ENCODE peak calls at places on chromosomes 5 and 9, in seven cellular contexts. One of them, this sample, is unnamed.

GRCh38 chr5:179762781-179763176 is 30.2 kb downstream of the MAML1 start:
- DNase-seq in heart right ventricle: no peak
- DNase-seq in vagina: no peak
- DNase-seq in hepatocyte: no peak
- DNase-seq in left lung: no peak
- DNase-seq in body of pancreas: no peak
- DNase-seq in left ventricle myocardium inferior: no peak
- DNase-seq in this sample: no peak

GRCh38 chr9:129489838-129490582 is 130.9 kb downstream of the C9orf50 start:
- DNase-seq in heart right ventricle: peak; percentile 27
- DNase-seq in vagina: no peak
- DNase-seq in hepatocyte: no peak
- DNase-seq in left lung: no peak
- DNase-seq in body of pancreas: no peak
- DNase-seq in left ventricle myocardium inferior: no peak
- DNase-seq in this sample: no peak

GRCh38 chr9:6229604-6230003 is 14.0 kb downstream of the IL33 start:
- DNase-seq in heart right ventricle: no peak
- DNase-seq in vagina: no peak
- DNase-seq in hepatocyte: peak; percentile 38
- DNase-seq in left lung: no peak
- DNase-seq in body of pancreas: no peak
- DNase-seq in left ventricle myocardium inferior: no peak
- DNase-seq in this sample: no peak

GRCh38 chr5:83007755-83008154 is 69.4 kb downstream of the TMEM167A start:
- DNase-seq in heart right ventricle: no peak
- DNase-seq in vagina: no peak
- DNase-seq in hepatocyte: no peak
- DNase-seq in left lung: no peak
- DNase-seq in body of pancreas: no peak
- DNase-seq in left ventricle myocardium inferior: no peak
- DNase-seq in this sample: no peak

GRCh38 chr5:11925701-11926100 is 21.5 kb upstream of the CTNND2 start:
- DNase-seq in heart right ventricle: no peak
- DNase-seq in vagina: no peak
- DNase-seq in hepatocyte: no peak
- DNase-seq in left lung: no peak
- DNase-seq in body of pancreas: no peak
- DNase-seq in left ventricle myocardium inferior: no peak
- DNase-seq in this sample: no peak

GRCh38 chr5:115372121-115372520 is 75.7 kb upstream of the CCDC112 start:
- DNase-seq in heart right ventricle: no peak
- DNase-seq in vagina: no peak
- DNase-seq in hepatocyte: no peak
- DNase-seq in left lung: no peak
- DNase-seq in body of pancreas: no peak
- DNase-seq in left ventricle myocardium inferior: no peak
- DNase-seq in this sample: no peak

GRCh38 chr9:90979138-90979551 is 177.5 kb downstream of the SYK start:
- DNase-seq in heart right ventricle: no peak
- DNase-seq in vagina: no peak
- DNase-seq in hepatocyte: no peak
- DNase-seq in left lung: no peak
- DNase-seq in body of pancreas: no peak
- DNase-seq in left ventricle myocardium inferior: no peak
- DNase-seq in this sample: no peak

GRCh38 chr9:135214706-135215105 is 127.2 kb downstream of the OLFM1 start:
- DNase-seq in heart right ventricle: peak; percentile 3
- DNase-seq in vagina: no peak
- DNase-seq in hepatocyte: no peak
- DNase-seq in left lung: peak; percentile 51
- DNase-seq in body of pancreas: peak; percentile 10
- DNase-seq in left ventricle myocardium inferior: no peak
- DNase-seq in this sample: no peak

GRCh38 chr5:38452201-38452600 is 104.2 kb downstream of the LIFR start:
- DNase-seq in heart right ventricle: no peak
- DNase-seq in vagina: peak; percentile 58
- DNase-seq in hepatocyte: no peak
- DNase-seq in left lung: no peak
- DNase-seq in body of pancreas: no peak
- DNase-seq in left ventricle myocardium inferior: no peak
- DNase-seq in this sample: no peak

GRCh38 chr9:93890436-93890935 is 64.7 kb downstream of the BARX1 start:
- DNase-seq in heart right ventricle: no peak
- DNase-seq in vagina: peak; percentile 74
- DNase-seq in hepatocyte: no peak
- DNase-seq in left lung: no peak
- DNase-seq in body of pancreas: no peak
- DNase-seq in left ventricle myocardium inferior: no peak
- DNase-seq in this sample: no peak

GRCh38 chr5:72185717-72186388 is 78.6 kb downstream of the MAP1B start:
- DNase-seq in heart right ventricle: no peak
- DNase-seq in vagina: no peak
- DNase-seq in hepatocyte: no peak
- DNase-seq in left lung: no peak
- DNase-seq in body of pancreas: no peak
- DNase-seq in left ventricle myocardium inferior: peak; percentile 33
- DNase-seq in this sample: no peak

GRCh38 chr9:91755761-91756638 is 194.0 kb downstream of the ROR2 start:
- DNase-seq in heart right ventricle: no peak
- DNase-seq in vagina: no peak
- DNase-seq in hepatocyte: no peak
- DNase-seq in left lung: no peak
- DNase-seq in body of pancreas: no peak
- DNase-seq in left ventricle myocardium inferior: no peak
- DNase-seq in this sample: no peak

GRCh38 chr5:61618577-61618976 is 286.5 kb downstream of the ZSWIM6 start:
- DNase-seq in heart right ventricle: no peak
- DNase-seq in vagina: no peak
- DNase-seq in hepatocyte: no peak
- DNase-seq in left lung: no peak
- DNase-seq in body of pancreas: no peak
- DNase-seq in left ventricle myocardium inferior: no peak
- DNase-seq in this sample: no peak

GRCh38 chr5:61617039-61617438 is 285.0 kb downstream of the ZSWIM6 start:
- DNase-seq in heart right ventricle: no peak
- DNase-seq in vagina: no peak
- DNase-seq in hepatocyte: no peak
- DNase-seq in left lung: no peak
- DNase-seq in body of pancreas: no peak
- DNase-seq in left ventricle myocardium inferior: no peak
- DNase-seq in this sample: no peak

GRCh38 chr5:61619777-61620518 is 287.9 kb downstream of the ZSWIM6 start:
- DNase-seq in heart right ventricle: no peak
- DNase-seq in vagina: no peak
- DNase-seq in hepatocyte: no peak
- DNase-seq in left lung: no peak
- DNase-seq in body of pancreas: no peak
- DNase-seq in left ventricle myocardium inferior: no peak
- DNase-seq in this sample: no peak

GRCh38 chr5:61619289-61619688 is 287.2 kb downstream of the ZSWIM6 start:
- DNase-seq in heart right ventricle: no peak
- DNase-seq in vagina: no peak
- DNase-seq in hepatocyte: no peak
- DNase-seq in left lung: no peak
- DNase-seq in body of pancreas: no peak
- DNase-seq in left ventricle myocardium inferior: no peak
- DNase-seq in this sample: no peak

GRCh38 chr5:61617995-61618525 is 286.0 kb downstream of the ZSWIM6 start:
- DNase-seq in heart right ventricle: no peak
- DNase-seq in vagina: no peak
- DNase-seq in hepatocyte: no peak
- DNase-seq in left lung: no peak
- DNase-seq in body of pancreas: no peak
- DNase-seq in left ventricle myocardium inferior: no peak
- DNase-seq in this sample: no peak
- H3K4me1 ChIP-seq in heart right ventricle: peaks cover 8% of the 10 kb centered on the region
- H3K4me1 ChIP-seq in vagina: no peaks in the 10 kb centered on the region
- H3K4me1 ChIP-seq in hepatocyte: no peaks in the 10 kb centered on the region
- H3K4me1 ChIP-seq in left lung: no peaks in the 10 kb centered on the region
- H3K4me1 ChIP-seq in body of pancreas: peaks cover 18% of the 10 kb centered on the region
- H3K4me1 ChIP-seq in left ventricle myocardium inferior: peaks cover 20% of the 10 kb centered on the region
- H3K4me1 ChIP-seq in this sample: peaks cover 8% of the 10 kb centered on the region

GRCh38 chr5:135405082-135405481 is 6.1 kb upstream of the MACROH2A1 start:
- DNase-seq in heart right ventricle: no peak
- DNase-seq in vagina: no peak
- DNase-seq in hepatocyte: no peak
- DNase-seq in left lung: no peak
- DNase-seq in body of pancreas: no peak
- DNase-seq in left ventricle myocardium inferior: no peak
- DNase-seq in this sample: no peak
- H3K4me1 ChIP-seq in heart right ventricle: peaks cover 2% of the 10 kb centered on the region
- H3K4me1 ChIP-seq in vagina: no peaks in the 10 kb centered on the region
- H3K4me1 ChIP-seq in hepatocyte: peaks cover 6% of the 10 kb centered on the region
- H3K4me1 ChIP-seq in left lung: peaks cover 3% of the 10 kb centered on the region
- H3K4me1 ChIP-seq in body of pancreas: no peaks in the 10 kb centered on the region
- H3K4me1 ChIP-seq in left ventricle myocardium inferior: no peaks in the 10 kb centered on the region
- H3K4me1 ChIP-seq in this sample: no peaks in the 10 kb centered on the region

DNA sequence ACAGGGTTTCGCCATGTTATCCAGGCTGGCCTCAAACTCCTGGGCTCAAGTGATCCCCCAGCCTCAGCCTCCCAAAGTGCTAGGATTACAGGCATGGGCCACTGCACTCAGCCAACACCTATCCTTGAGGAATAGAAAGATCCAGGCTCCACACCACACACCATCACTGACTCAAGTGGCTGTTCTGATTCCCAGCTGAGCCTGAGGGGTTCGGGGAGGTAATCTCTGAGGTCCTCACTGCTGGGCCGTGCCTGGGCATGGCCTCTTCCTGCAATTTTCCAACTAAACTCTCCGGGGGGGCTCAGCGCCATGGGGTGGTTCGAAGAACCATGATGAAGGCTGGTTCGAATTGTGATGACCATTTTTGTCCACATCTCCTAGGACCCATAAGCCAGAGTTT is 31.0 kb upstream of the IL17B start:
- DNase-seq in heart right ventricle: no peak
- DNase-seq in vagina: no peak
- DNase-seq in hepatocyte: no peak
- DNase-seq in left lung: no peak
- DNase-seq in body of pancreas: no peak
- DNase-seq in left ventricle myocardium inferior: no peak
- DNase-seq in this sample: peak; percentile 13
- H3K4me1 ChIP-seq in heart right ventricle: peaks cover 45% of the 10 kb centered on the region
- H3K4me1 ChIP-seq in vagina: peaks cover 57% of the 10 kb centered on the region
- H3K4me1 ChIP-seq in hepatocyte: peaks cover 32% of the 10 kb centered on the region
- H3K4me1 ChIP-seq in left lung: no peaks in the 10 kb centered on the region
- H3K4me1 ChIP-seq in body of pancreas: no peaks in the 10 kb centered on the region
- H3K4me1 ChIP-seq in left ventricle myocardium inferior: peaks cover 47% of the 10 kb centered on the region
- H3K4me1 ChIP-seq in this sample: peaks cover 35% of the 10 kb centered on the region

GRCh38 chr5:142805339-142805738 is 35.2 kb downstream of the ARHGAP26 start:
- DNase-seq in heart right ventricle: no peak
- DNase-seq in vagina: no peak
- DNase-seq in hepatocyte: no peak
- DNase-seq in left lung: no peak
- DNase-seq in body of pancreas: no peak
- DNase-seq in left ventricle myocardium inferior: no peak
- DNase-seq in this sample: no peak
- H3K4me1 ChIP-seq in heart right ventricle: peaks cover 80% of the 10 kb centered on the region
- H3K4me1 ChIP-seq in vagina: peaks cover 18% of the 10 kb centered on the region
- H3K4me1 ChIP-seq in hepatocyte: peaks cover 37% of the 10 kb centered on the region
- H3K4me1 ChIP-seq in left lung: peaks cover 96% of the 10 kb centered on the region
- H3K4me1 ChIP-seq in body of pancreas: peaks cover 15% of the 10 kb centered on the region
- H3K4me1 ChIP-seq in left ventricle myocardium inferior: peaks cover 86% of the 10 kb centered on the region
- H3K4me1 ChIP-seq in this sample: no peaks in the 10 kb centered on the region

GRCh38 chr9:2657427-2657826 is 35.8 kb downstream of the VLDLR start:
- DNase-seq in heart right ventricle: no peak
- DNase-seq in vagina: no peak
- DNase-seq in hepatocyte: no peak
- DNase-seq in left lung: no peak
- DNase-seq in body of pancreas: no peak
- DNase-seq in left ventricle myocardium inferior: no peak
- DNase-seq in this sample: no peak
- H3K4me1 ChIP-seq in heart right ventricle: peaks cover 29% of the 10 kb centered on the region
- H3K4me1 ChIP-seq in vagina: no peaks in the 10 kb centered on the region
- H3K4me1 ChIP-seq in hepatocyte: peaks cover 6% of the 10 kb centered on the region
- H3K4me1 ChIP-seq in left lung: no peaks in the 10 kb centered on the region
- H3K4me1 ChIP-seq in body of pancreas: no peaks in the 10 kb centered on the region
- H3K4me1 ChIP-seq in left ventricle myocardium inferior: peaks cover 41% of the 10 kb centered on the region
- H3K4me1 ChIP-seq in this sample: no peaks in the 10 kb centered on the region

GRCh38 chr5:135392256-135392655 is 6.8 kb downstream of the MACROH2A1 start:
- DNase-seq in heart right ventricle: no peak
- DNase-seq in vagina: no peak
- DNase-seq in hepatocyte: no peak
- DNase-seq in left lung: no peak
- DNase-seq in body of pancreas: no peak
- DNase-seq in left ventricle myocardium inferior: no peak
- DNase-seq in this sample: no peak
- H3K4me1 ChIP-seq in heart right ventricle: peaks cover 97% of the 10 kb centered on the region
- H3K4me1 ChIP-seq in vagina: peaks cover 82% of the 10 kb centered on the region
- H3K4me1 ChIP-seq in hepatocyte: peaks cover 62% of the 10 kb centered on the region
- H3K4me1 ChIP-seq in left lung: peaks cover 100% of the 10 kb centered on the region
- H3K4me1 ChIP-seq in body of pancreas: peaks cover 25% of the 10 kb centered on the region
- H3K4me1 ChIP-seq in left ventricle myocardium inferior: peaks cover 100% of the 10 kb centered on the region
- H3K4me1 ChIP-seq in this sample: peaks cover 3% of the 10 kb centered on the region

DNA sequence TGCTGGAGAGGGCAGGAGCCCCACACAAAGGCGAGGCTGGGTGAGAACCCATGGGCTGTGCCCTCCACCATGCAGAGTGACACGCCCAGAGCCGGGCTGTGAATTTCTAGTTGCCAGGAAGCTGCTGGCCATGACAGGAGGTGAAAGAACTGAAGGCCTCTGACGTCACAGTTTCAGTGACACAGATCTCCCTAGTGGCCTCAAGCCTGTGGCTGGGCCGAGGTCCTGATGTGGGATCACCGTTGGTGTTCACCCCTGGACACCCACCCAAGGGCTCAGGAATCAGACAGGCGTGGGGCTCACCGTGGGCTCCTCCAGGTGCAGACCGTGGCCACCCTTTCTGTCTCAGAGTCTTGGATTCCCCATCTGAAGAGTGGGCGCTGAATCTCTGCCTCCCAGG is 39.9 kb downstream of the MSX2 start:
- DNase-seq in heart right ventricle: no peak
- DNase-seq in vagina: no peak
- DNase-seq in hepatocyte: no peak
- DNase-seq in left lung: peak; percentile 50
- DNase-seq in body of pancreas: no peak
- DNase-seq in left ventricle myocardium inferior: no peak
- DNase-seq in this sample: no peak
- H3K4me1 ChIP-seq in heart right ventricle: no peaks in the 10 kb centered on the region
- H3K4me1 ChIP-seq in vagina: no peaks in the 10 kb centered on the region
- H3K4me1 ChIP-seq in hepatocyte: no peaks in the 10 kb centered on the region
- H3K4me1 ChIP-seq in left lung: no peaks in the 10 kb centered on the region
- H3K4me1 ChIP-seq in body of pancreas: no peaks in the 10 kb centered on the region
- H3K4me1 ChIP-seq in left ventricle myocardium inferior: no peaks in the 10 kb centered on the region
- H3K4me1 ChIP-seq in this sample: no peaks in the 10 kb centered on the region

GRCh38 chr9:120755044-120755443 is 38.2 kb downstream of the FBXW2 start:
- DNase-seq in heart right ventricle: no peak
- DNase-seq in vagina: no peak
- DNase-seq in hepatocyte: no peak
- DNase-seq in left lung: no peak
- DNase-seq in body of pancreas: no peak
- DNase-seq in left ventricle myocardium inferior: no peak
- DNase-seq in this sample: no peak
- H3K4me1 ChIP-seq in heart right ventricle: no peaks in the 10 kb centered on the region
- H3K4me1 ChIP-seq in vagina: no peaks in the 10 kb centered on the region
- H3K4me1 ChIP-seq in hepatocyte: peaks cover 23% of the 10 kb centered on the region
- H3K4me1 ChIP-seq in left lung: peaks cover 45% of the 10 kb centered on the region
- H3K4me1 ChIP-seq in body of pancreas: no peaks in the 10 kb centered on the region
- H3K4me1 ChIP-seq in left ventricle myocardium inferior: no peaks in the 10 kb centered on the region
- H3K4me1 ChIP-seq in this sample: no peaks in the 10 kb centered on the region

DNA sequence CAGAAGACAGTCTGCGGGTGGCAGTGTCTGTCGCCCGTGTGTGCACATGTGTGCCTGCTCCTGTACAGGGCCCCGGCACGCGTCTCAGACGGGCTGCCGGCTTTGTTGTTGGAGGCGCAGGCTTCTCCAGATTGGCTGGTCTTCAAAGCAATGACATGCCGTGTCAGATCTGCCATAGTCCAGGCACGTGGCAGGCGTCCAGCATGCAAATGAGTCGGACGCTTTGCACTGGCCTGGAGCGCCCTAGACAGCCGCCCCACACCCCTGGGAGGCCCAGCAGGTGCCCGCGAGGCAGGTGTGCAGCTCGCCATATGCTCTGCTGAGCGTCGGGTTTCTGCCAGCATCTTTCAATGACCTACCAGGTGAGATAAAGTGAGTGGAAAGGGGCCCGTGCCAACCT is 71.5 kb downstream of the GADD45G start:
- DNase-seq in heart right ventricle: peak; percentile 74
- DNase-seq in vagina: no peak
- DNase-seq in hepatocyte: no peak
- DNase-seq in left lung: peak; percentile 88
- DNase-seq in body of pancreas: peak; percentile 98
- DNase-seq in left ventricle myocardium inferior: peak; percentile 75
- DNase-seq in this sample: no peak
- H3K4me1 ChIP-seq in heart right ventricle: peaks cover 26% of the 10 kb centered on the region
- H3K4me1 ChIP-seq in vagina: peaks cover 47% of the 10 kb centered on the region
- H3K4me1 ChIP-seq in hepatocyte: peaks cover 24% of the 10 kb centered on the region
- H3K4me1 ChIP-seq in left lung: peaks cover 18% of the 10 kb centered on the region
- H3K4me1 ChIP-seq in body of pancreas: peaks cover 52% of the 10 kb centered on the region
- H3K4me1 ChIP-seq in left ventricle myocardium inferior: peaks cover 49% of the 10 kb centered on the region
- H3K4me1 ChIP-seq in this sample: peaks cover 13% of the 10 kb centered on the region